ENCODE peak calls at places on chromosomes 2 and 18, in nine cellular contexts. Q is PC-3, H is fibroblast of mammary gland, U is psoas muscle, P is AG10803, M is mesothelial cell of epicardium, O is epithelial cell of esophagus, E is Calu3, G is brain microvascular endothelial cell. C is an unnamed sample.

GRCh38 chr2:164697688-164698290 is 76.5 kb upstream of the GRB14 start:
- DNase-seq in Q (peak), H (peak), U (no peak), P (peak), M (no peak), O (peak), E (no peak), G (no peak), C (peak)

GRCh38 chr2:150046211-150046610 is 441.3 kb downstream of the RND3 start:
- DNase-seq in Q (peak), H (no peak), U (no peak), P (peak), M (no peak), O (peak), E (no peak), G (peak), C (peak)

GRCh38 chr2:106735807-106736206 is 150.2 kb downstream of the ST6GAL2 start:
- DNase-seq in Q (no peak), H (no peak), U (no peak), P (no peak), M (no peak), O (no peak), E (no peak), G (no peak), C (no peak)

GRCh38 chr2:65092791-65093190 is 36.6 kb downstream of the CEP68 start:
- DNase-seq in Q (no peak), H (no peak), U (no peak), P (no peak), M (no peak), O (no peak), E (no peak), G (no peak), C (no peak)

GRCh38 chr18:28175930-28176673 is 828 bp downstream of the CDH2 start:
- DNase-seq in Q (peak), H (peak), U (no peak), P (no peak), M (no peak), O (peak), E (no peak), G (no peak), C (peak)

GRCh38 chr18:60259052-60259681 is 113.4 kb downstream of the MC4R start:
- DNase-seq in Q (peak), H (no peak), U (no peak), P (no peak), M (no peak), O (peak), E (no peak), G (peak), C (peak)

GRCh38 chr2:136696438-136696837 is 68.9 kb upstream of the THSD7B start:
- DNase-seq in Q (no peak), H (no peak), U (no peak), P (no peak), M (no peak), O (no peak), E (no peak), G (no peak), C (no peak)

GRCh38 chr2:69798909-69799526 is 30.4 kb upstream of the GMCL1 start:
- DNase-seq in Q (no peak), H (peak), U (no peak), P (peak), M (no peak), O (peak), E (no peak), G (peak), C (peak)

GRCh38 chr2:229815858-229816257 is 101.5 kb upstream of the DNER start:
- DNase-seq in Q (peak), H (peak), U (no peak), P (peak), M (no peak), O (peak), E (no peak), G (peak), C (peak)

GRCh38 chr18:44537521-44537920 is 143.2 kb upstream of the SETBP1 start:
- DNase-seq in Q (peak), H (peak), U (no peak), P (peak), M (no peak), O (peak), E (peak), G (peak), C (peak)

GRCh38 chr2:100321881-100322820 is at the start of gene LONRF2:
- DNase-seq in Q (peak), H (no peak), U (peak), P (peak), M (peak), O (no peak), E (peak), G (no peak), C (no peak)

GRCh38 chr2:217847552-217848350 is 155.0 kb downstream of the TNS1 start:
- DNase-seq in Q (no peak), H (no peak), U (no peak), P (no peak), M (no peak), O (no peak), E (no peak), G (no peak), C (no peak)

GRCh38 chr18:58670561-58671121 is 624 bp upstream of the MALT1 start:
- DNase-seq in Q (peak), H (peak), U (no peak), P (peak), M (no peak), O (no peak), E (peak), G (no peak), C (no peak)

GRCh38 chr2:147149589-147150245 is 695.1 kb upstream of the ACVR2A start:
- DNase-seq in Q (peak), H (peak), U (no peak), P (peak), M (no peak), O (peak), E (no peak), G (peak), C (no peak)

GRCh38 chr2:30782124-30782523 is 25.1 kb downstream of the CAPN13 start:
- DNase-seq in Q (no peak), H (no peak), U (no peak), P (peak), M (no peak), O (no peak), E (no peak), G (no peak), C (no peak)

GRCh38 chr2:158598856-158599517 is 142.2 kb downstream of the PKP4 start:
- DNase-seq in Q (peak), H (peak), U (no peak), P (no peak), M (no peak), O (peak), E (no peak), G (no peak), C (peak)

GRCh38 chr2:206230060-206230890 is 44.2 kb upstream of the ZDBF2 start:
- DNase-seq in Q (no peak), H (no peak), U (no peak), P (peak), M (no peak), O (peak), E (no peak), G (no peak), C (peak)
- TF ChIP-seq CTCF in Q (no peak), H (peak), U (no peak), P (peak), M (no peak), O (peak), E (no peak), G (peak), C (no peak)

DNA sequence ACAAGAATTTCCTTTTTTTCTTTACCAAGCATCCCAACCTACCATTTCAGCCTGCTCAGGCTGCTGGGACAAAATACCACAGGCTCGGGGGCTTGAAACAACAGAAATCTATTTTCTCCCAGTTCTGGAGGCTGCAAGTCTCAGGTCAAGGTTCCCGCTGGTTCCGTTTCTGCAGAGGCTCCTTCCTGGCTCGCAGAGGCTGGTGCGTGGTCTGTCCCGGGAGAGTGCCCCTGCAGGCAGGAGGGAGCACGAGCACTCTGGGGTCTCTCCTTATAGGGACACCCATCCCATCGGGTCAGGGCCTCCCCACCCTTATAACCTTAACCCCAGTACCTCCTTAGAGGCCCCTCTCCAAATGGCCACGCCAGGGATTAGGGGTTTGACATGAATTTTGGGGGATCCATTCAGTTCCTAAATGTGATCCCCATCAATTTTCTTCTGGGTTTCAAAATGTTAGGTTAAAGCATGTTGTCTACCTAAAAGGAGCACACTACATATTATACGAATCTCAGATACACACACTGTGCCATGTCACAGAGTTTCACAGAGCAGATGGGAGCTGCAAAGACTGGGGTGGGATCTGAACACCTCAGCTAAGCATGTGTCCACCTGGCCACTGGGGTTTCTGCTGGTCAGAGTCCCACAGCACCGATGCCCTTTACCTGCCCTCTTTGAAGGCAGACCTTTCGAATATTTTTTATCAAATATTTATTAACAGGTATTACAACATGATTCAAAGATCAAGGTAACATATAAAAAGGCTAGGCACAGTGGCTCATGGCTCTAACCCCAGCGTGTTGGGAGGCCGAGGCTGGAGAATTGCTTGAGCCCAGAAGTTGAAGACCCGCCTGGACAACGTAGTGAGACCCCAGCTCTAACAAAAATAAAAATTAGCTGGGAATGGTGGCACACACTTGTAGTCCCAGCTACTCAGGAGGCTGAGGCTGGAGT is 17.6 kb upstream of the ADI1 start:
- DNase-seq in Q (peak), H (peak), U (peak), P (peak), M (no peak), O (peak), E (peak), G (peak), C (no peak)
- TF ChIP-seq CTCF in Q (peak), H (peak), U (peak), P (peak), M (peak), O (peak), E (peak), G (peak), C (peak)

GRCh38 chr2:18883626-18884456 is 294.5 kb upstream of the NT5C1B start:
- DNase-seq in Q (peak), H (peak), U (no peak), P (peak), M (no peak), O (peak), E (peak), G (peak), C (peak)
- TF ChIP-seq CTCF in Q (peak), H (peak), U (no peak), P (peak), M (no peak), O (peak), E (no peak), G (peak), C (peak)

GRCh38 chr2:181973379-181973778 is 12.3 kb upstream of the PPP1R1C start:
- DNase-seq in Q (no peak), H (no peak), U (no peak), P (no peak), M (no peak), O (no peak), E (no peak), G (no peak), C (no peak)

GRCh38 chr2:181972431-181973190 is 13.0 kb upstream of the PPP1R1C start:
- DNase-seq in Q (no peak), H (peak), U (no peak), P (no peak), M (no peak), O (peak), E (no peak), G (no peak), C (no peak)

GRCh38 chr2:181971032-181971431 is 14.6 kb upstream of the PPP1R1C start:
- DNase-seq in Q (no peak), H (no peak), U (no peak), P (no peak), M (no peak), O (peak), E (no peak), G (no peak), C (no peak)

GRCh38 chr2:181970160-181970794 is 15.4 kb upstream of the PPP1R1C start:
- DNase-seq in Q (no peak), H (no peak), U (no peak), P (no peak), M (no peak), O (no peak), E (no peak), G (no peak), C (no peak)
- TF ChIP-seq CTCF in Q (no peak), H (no peak), U (no peak), P (no peak), M (no peak), O (no peak), E (no peak), G (peak), C (no peak)

GRCh38 chr2:234814366-234814765 is 137.5 kb upstream of the SH3BP4 start:
- DNase-seq in Q (no peak), H (no peak), U (no peak), P (no peak), M (no peak), O (no peak), E (no peak), G (no peak), C (no peak)
- TF ChIP-seq CTCF in Q (no peak), H (no peak), U (no peak), P (no peak), M (no peak), O (no peak), E (no peak), G (no peak), C (no peak)

DNA sequence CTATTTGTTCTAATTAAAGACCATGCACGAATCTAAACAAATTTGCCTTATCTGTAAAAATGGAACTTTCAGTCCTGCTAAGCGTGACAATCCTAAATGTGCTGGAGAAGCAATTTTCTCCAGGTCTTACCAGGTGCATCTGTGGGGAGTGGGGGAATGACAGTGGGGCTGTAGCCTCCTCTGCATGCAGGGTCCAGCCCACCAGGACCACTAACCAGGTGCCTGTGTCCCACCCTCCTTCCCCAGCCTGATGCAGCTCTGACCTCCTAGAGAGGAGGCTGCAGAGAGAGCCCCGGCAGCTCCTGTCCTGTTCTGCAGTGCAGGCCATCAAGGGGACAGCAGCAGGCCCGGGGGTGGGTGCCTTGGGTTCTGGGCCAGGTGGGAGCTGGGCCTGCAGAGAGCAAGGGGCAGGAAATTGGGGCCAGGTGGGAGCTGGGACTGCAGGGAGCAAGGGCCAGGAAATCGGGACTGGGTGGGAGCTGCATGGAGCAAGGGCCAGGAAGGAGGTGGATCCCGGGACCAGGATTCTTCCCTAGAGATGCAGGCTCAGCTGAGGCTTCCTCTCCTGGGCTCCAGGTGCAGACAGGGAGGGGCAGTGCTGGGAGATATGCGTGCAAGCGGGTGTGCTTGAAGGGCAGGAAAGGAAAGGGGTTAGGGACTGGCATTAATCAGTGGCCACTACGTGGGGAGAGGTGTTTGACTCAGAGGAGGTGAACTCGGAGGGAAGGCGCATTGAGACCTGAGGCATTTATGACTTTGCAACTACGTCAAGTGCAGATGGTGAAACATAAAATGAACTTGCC is 185.3 kb downstream of the ANKRD30B start:
- DNase-seq in Q (no peak), H (no peak), U (no peak), P (no peak), M (no peak), O (no peak), E (no peak), G (no peak), C (no peak)
- TF ChIP-seq CTCF in Q (no peak), H (no peak), U (no peak), P (no peak), M (no peak), O (no peak), E (no peak), G (no peak), C (no peak)